ENCODE peak calls at places on chromosomes 4 and X, in ten cellular contexts. S is esophagus squamous epithelium, M is breast epithelium, L is uterus, H is A549, J is stomach, Y is lower leg skin, Q is endothelial cell of umbilical vein, X is tibial nerve, O is H1. A is an unnamed sample.

GRCh38 chrX:46587158-46587557 is 13.6 kb downstream of the CHST7 start:
- DNase-seq in J (no peak), Q (peak; percentile 64), Y (no peak), S (no peak), O (no peak), H (no peak), X (no peak), M (no peak), L (no peak), A (no peak)

GRCh38 chr4:151808120-151808529 is 47.3 kb upstream of the GATB start:
- DNase-seq in S (no peak), O (no peak), M (no peak), Y (peak; percentile 24), J (no peak), Q (no peak), L (no peak), H (no peak), X (no peak), A (no peak)

GRCh38 chr4:173765731-173766130 is 235.7 kb upstream of the HAND2 start:
- DNase-seq in O (no peak), H (no peak), M (no peak), L (no peak), J (no peak), X (no peak), Y (no peak), Q (no peak), S (no peak), A (no peak)

GRCh38 chrX:85004255-85004654 is 578 bp downstream of the APOOL start:
- DNase-seq in J (no peak), X (no peak), M (no peak), S (no peak), Q (no peak), L (no peak), Y (no peak), H (peak; percentile 13), O (no peak), A (no peak)

GRCh38 chr4:28443786-28444412 is 1583.3 kb downstream of the STIM2 start:
- DNase-seq in O (no peak), L (no peak), J (no peak), M (no peak), X (no peak), Y (no peak), H (no peak), S (no peak), Q (no peak), A (no peak)

GRCh38 chr4:8871417-8872401 is at the start of gene HMX1:
- DNase-seq in X (no peak), M (no peak), H (peak; percentile 37), J (no peak), L (no peak), Q (no peak), O (peak; percentile 85), Y (no peak), S (no peak), A (no peak)

GRCh38 chr4:167100120-167100519 is 134.2 kb downstream of the SPOCK3 start:
- DNase-seq in X (no peak), S (no peak), J (no peak), O (no peak), Q (peak; percentile 39), Y (no peak), L (no peak), H (peak; percentile 20), M (no peak), A (no peak)

GRCh38 chr4:25330335-25330734 is 17.8 kb downstream of the ZCCHC4 start:
- DNase-seq in M (no peak), H (no peak), O (no peak), L (no peak), Y (no peak), Q (no peak), S (no peak), X (no peak), J (no peak), A (no peak)

GRCh38 chr4:147547314-147548056 is 66.6 kb downstream of the EDNRA start:
- DNase-seq in O (no peak), J (no peak), L (no peak), Q (no peak), Y (no peak), X (no peak), H (peak; percentile 10), M (no peak), S (no peak), A (no peak)

GRCh38 chrX:37690123-37690522 is 4.5 kb downstream of the XK start:
- DNase-seq in O (no peak), X (no peak), J (no peak), Q (no peak), Y (no peak), M (no peak), H (no peak), S (no peak), L (no peak), A (no peak)

GRCh38 chrX:3010532-3010931 is 4.2 kb downstream of the ARSH start:
- DNase-seq in Q (no peak), X (no peak), O (no peak), L (no peak), M (no peak), J (no peak), H (no peak), Y (no peak), S (no peak), A (no peak)

GRCh38 chrX:23788946-23789345 is 6.0 kb downstream of the SAT1 start:
- DNase-seq in L (no peak), J (no peak), H (peak; percentile 44), Y (no peak), X (no peak), S (no peak), M (no peak), Q (no peak), O (no peak), A (no peak)

GRCh38 chr4:118557298-118557851 is 127.8 kb upstream of the METTL14 start:
- DNase-seq in M (no peak), Q (no peak), L (no peak), X (no peak), J (no peak), S (no peak), Y (no peak), H (no peak), O (no peak), A (no peak)

GRCh38 chr4:180084561-180084960 is 2158.6 kb upstream of the TENM3 start:
- DNase-seq in J (no peak), Q (no peak), M (no peak), L (no peak), O (no peak), H (no peak), S (no peak), X (no peak), Y (no peak), A (no peak)

DNA sequence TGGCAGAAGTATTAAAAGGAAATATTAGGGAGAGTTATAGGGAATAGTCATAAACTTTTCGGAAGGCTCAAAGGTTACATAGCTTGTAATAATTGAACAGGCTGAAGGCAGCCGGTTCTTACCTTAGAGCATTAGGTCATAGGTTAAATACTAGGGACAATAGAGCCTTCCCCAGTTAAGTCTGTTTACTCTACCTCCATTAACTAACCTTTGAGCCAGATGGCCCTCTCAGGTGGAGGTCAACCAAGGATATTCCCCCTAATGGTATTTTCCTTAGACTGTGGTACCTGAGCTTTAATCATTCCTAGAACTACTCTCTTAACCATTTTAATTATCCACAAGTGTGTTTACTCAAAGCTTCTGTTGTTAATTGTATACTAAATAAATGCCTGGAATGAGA is 920.9 kb upstream of the PABPC4L start:
- DNase-seq in X (no peak), S (no peak), O (no peak), Q (no peak), J (no peak), H (no peak), L (no peak), Y (no peak), M (no peak), A (no peak)
- TF ChIP-seq POLR2A in X (no peak), S (no peak), O (no peak), Q (no peak), J (no peak), H (no peak), L (no peak), Y (no peak), M (no peak), A (no peak)

GRCh38 chr4:168995537-168996295 is 14.3 kb downstream of the CBR4 start:
- DNase-seq in O (no peak), Y (no peak), L (no peak), M (no peak), Q (peak; percentile 24), H (peak; percentile 15), X (no peak), J (no peak), S (no peak), A (no peak)
- TF ChIP-seq CTCF in O (no peak), Y (no peak), L (peak; percentile 37), M (peak; percentile 26), Q (no peak), H (peak; percentile 34), X (no peak), J (no peak), S (no peak), A (peak; percentile 28)

DNA sequence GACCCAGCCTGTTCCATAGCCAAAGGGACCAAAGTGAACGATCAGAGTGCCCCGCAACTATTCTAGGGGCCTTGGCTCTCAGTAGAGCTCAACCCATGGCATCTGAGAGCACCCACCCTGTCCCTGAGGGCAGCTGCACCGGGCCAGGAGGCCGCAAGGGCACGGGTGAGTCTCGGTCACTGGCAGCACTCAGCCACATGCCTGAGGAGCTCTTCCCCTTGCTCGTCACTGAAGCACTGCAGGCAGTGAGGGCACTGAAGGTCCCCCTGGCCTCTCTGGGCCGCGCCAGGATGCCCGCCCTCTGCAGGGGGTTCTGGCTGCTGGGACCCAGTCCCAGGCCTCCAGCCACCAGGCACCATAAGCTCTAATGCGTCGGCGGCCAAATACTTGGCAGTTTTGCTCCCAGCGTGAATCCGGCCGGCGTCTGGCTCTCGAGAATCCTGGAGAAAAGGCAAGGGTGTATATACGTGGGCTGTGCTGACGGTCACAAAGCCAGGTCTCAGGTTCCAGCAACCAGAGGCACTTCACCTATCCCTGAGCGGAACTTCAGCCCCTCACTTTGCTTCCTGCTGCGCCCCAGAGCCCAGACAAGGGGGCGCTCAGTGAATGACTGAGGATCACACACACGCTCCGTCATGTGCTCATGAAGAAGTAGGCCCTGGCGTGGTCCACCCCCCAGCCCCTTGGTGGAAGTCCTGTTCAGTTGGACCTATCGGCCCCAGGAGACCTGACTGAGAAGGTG is 13.9 kb downstream of the TNIP2 start:
- DNase-seq in Q (no peak), Y (no peak), X (no peak), J (no peak), S (no peak), L (no peak), M (no peak), O (no peak), H (no peak), A (peak; percentile 11)
- TF ChIP-seq POLR2A in Q (no peak), Y (no peak), X (no peak), J (no peak), S (no peak), L (no peak), M (no peak), O (no peak), H (no peak), A (no peak)

DNA sequence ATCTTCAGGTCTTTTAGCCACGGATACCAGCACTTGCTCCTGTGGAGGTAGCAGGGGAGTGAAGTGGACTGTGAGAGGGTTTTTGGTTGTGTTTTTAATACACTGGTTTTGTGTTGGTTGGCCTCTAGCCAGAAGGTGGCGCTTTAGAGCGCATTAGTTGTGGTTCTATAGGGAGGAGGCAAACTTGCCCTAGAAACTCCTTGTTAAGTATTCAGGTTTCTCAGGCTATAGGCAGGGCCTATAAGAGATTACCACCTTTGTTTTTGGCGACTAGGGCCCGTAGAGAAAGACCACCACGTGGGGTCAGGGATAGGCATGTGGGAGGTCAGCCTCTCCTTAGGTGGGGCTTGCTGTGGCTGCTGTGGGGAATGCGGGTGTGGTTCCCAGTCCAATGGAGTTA is 221.6 kb upstream of the SPANXN4 start:
- DNase-seq in Y (no peak), L (no peak), S (no peak), J (no peak), H (peak; percentile 10), X (no peak), O (peak; percentile 65), Q (no peak), M (no peak), A (no peak)
- TF ChIP-seq CTCF in Y (no peak), L (no peak), S (no peak), J (no peak), H (no peak), X (no peak), O (peak; percentile 49), Q (no peak), M (no peak), A (no peak)

A was measured in ovary.